ENCODE peak calls at places on chromosomes 13 and 19, in ten cellular contexts. F, H, Q, V, N, S, E, D, L and M are unnamed samples.

GRCh38 chr13:44237276-44237767 is 136.3 kb upstream of the SERP2 start:
- DNase-seq in L (peak; percentile 85), E (no peak), V (peak; percentile 98), H (peak; percentile 92), F (peak; percentile 95), D (peak; percentile 51), N (peak; percentile 24), Q (no peak), S (peak; percentile 91), M (no peak)

GRCh38 chr13:38979891-38980627 is 10.6 kb downstream of the STOML3 start:
- DNase-seq in S (no peak), D (peak; percentile 79), N (peak; percentile 45), V (no peak), F (no peak), Q (no peak), E (no peak), H (no peak), L (peak; percentile 19), M (no peak)

GRCh38 chr19:1907563-1908363 is 2.6 kb downstream of the ADAT3 start:
- DNase-seq in V (no peak), H (no peak), E (no peak), Q (no peak), F (no peak), S (no peak), D (peak; percentile 85), L (no peak), N (no peak), M (no peak)

GRCh38 chr13:98910501-98910951 is 67.3 kb downstream of the DOCK9 start:
- DNase-seq in S (peak; percentile 24), L (peak; percentile 34), F (no peak), E (peak; percentile 11), H (peak; percentile 71), Q (peak; percentile 22), D (no peak), N (no peak), V (peak; percentile 80), M (no peak)

GRCh38 chr13:70634893-70635292 is 526.6 kb upstream of the KLHL1 start:
- DNase-seq in F (no peak), L (no peak), E (no peak), S (no peak), N (no peak), D (no peak), H (no peak), Q (no peak), V (no peak), M (no peak)

GRCh38 chr13:98142427-98143156 is at the start of gene FARP1:
- DNase-seq in N (peak; percentile 95), H (peak; percentile 64), E (peak; percentile 1), L (peak; percentile 55), S (peak; percentile 66), V (no peak), D (peak; percentile 87), F (no peak), Q (peak; percentile 3), M (no peak)

GRCh38 chr19:50649433-50650391 is at the start of gene C19orf81:
- DNase-seq in N (peak; percentile 64), D (no peak), S (no peak), V (no peak), L (no peak), F (no peak), Q (no peak), H (no peak), E (no peak), M (no peak)

GRCh38 chr19:34171539-34171876 is 796 bp upstream of the LSM14A start:
- DNase-seq in D (no peak), Q (no peak), E (no peak), S (no peak), N (no peak), L (no peak), F (no peak), H (peak; percentile 83), V (peak; percentile 55), M (no peak)

GRCh38 chr19:38035515-38036495 is 128.8 kb downstream of the SIPA1L3 start:
- DNase-seq in L (no peak), E (no peak), H (peak; percentile 79), Q (no peak), F (no peak), N (no peak), S (no peak), V (peak; percentile 56), D (no peak), M (no peak)

GRCh38 chr13:27005556-27005955 is 166.1 kb downstream of the USP12 start:
- DNase-seq in S (no peak), H (peak; percentile 39), Q (no peak), N (no peak), L (no peak), V (no peak), F (no peak), D (no peak), E (no peak), M (no peak)

GRCh38 chr19:44694184-44694579 is 4.8 kb upstream of the CEACAM16 start:
- DNase-seq in Q (no peak), D (no peak), F (no peak), E (no peak), V (no peak), N (no peak), S (no peak), L (no peak), H (no peak), M (no peak)

GRCh38 chr19:44700547-44700946 is 1.6 kb downstream of the CEACAM16 start:
- DNase-seq in E (no peak), H (no peak), L (no peak), F (no peak), Q (no peak), S (no peak), D (no peak), V (no peak), N (no peak), M (no peak)

GRCh38 chr19:44697670-44698034 is 1.3 kb upstream of the CEACAM16 start:
- DNase-seq in N (no peak), S (no peak), V (no peak), H (no peak), E (no peak), L (no peak), Q (no peak), D (peak; percentile 41), F (no peak), M (no peak)

GRCh38 chr19:44698492-44699201 is at the start of gene CEACAM16:
- DNase-seq in F (no peak), Q (no peak), E (no peak), L (no peak), H (no peak), V (no peak), D (peak; percentile 64), N (no peak), S (no peak), M (no peak)

DNA sequence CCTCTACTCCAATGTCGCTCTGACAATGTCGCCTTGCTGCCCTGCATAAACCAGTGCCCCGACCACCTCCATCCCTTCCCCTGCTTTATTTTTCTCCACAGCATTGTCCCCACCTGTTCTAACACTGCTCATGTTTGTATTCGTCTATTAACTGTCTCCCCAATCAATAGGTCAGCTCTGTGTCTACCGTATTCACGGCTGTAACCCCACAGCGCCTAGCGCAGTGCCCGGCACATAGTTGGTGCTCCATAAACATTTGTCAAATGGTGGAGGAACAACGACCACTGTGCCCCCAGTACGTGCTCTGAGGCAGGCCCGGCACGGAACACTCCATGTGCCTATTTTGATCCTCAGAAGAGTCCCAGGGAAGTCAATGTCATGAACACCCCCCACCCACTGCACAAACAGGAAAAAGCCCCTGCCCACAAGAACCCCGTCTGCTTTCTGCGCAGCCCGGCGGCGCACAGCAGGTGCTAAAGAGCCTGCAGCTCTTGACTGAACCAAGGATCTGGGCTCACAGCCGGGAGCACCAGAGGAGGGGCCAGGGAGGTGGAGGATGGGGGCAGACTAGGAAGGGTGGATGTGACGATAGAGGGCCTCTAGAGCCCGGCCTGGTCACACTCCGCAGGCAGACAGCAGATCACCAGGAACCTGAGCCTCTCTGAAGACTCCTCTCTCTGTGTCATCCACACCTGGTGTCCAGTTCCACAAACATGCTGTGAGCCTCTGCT is 1.8 kb upstream of the CEACAM16 start:
- DNase-seq in N (no peak), Q (no peak), F (no peak), V (no peak), E (no peak), H (no peak), L (no peak), D (peak; percentile 88), S (no peak), M (no peak)
- H3K27ac ChIP-seq in N (no peak overlapping the region), Q (no peak overlapping the region), F (no peak overlapping the region), V (no peak overlapping the region), E (no peak overlapping the region), H (no peak overlapping the region), L (no peak overlapping the region), D (peak overlapping the region; percentile 90), S (no peak overlapping the region), M (no peak overlapping the region)

GRCh38 chr19:661427-662196 is 1.4 kb downstream of the RNF126 start:
- DNase-seq in L (no peak), E (peak; percentile 62), D (no peak), H (no peak), N (no peak), S (no peak), V (no peak), Q (peak; percentile 74), F (no peak), M (no peak)
- H3K27ac ChIP-seq in L (peak overlapping the region; percentile 84), E (peak overlapping the region; percentile 97), D (peak overlapping the region; percentile 27), H (peak overlapping the region; percentile 64), N (no peak overlapping the region), S (peak overlapping the region; percentile 88), V (peak overlapping the region; percentile 87), Q (peak overlapping the region; percentile 91), F (peak overlapping the region; percentile 92), M (no peak overlapping the region)

GRCh38 chr19:40803170-40803856 is 4.3 kb downstream of the EGLN2 start:
- DNase-seq in L (no peak), H (no peak), N (no peak), E (no peak), F (no peak), Q (no peak), D (no peak), S (no peak), V (no peak), M (no peak)
- H3K27ac ChIP-seq in L (peak overlapping the region; percentile 97), H (peak overlapping the region; percentile 62), N (peak overlapping the region; percentile 67), E (peak overlapping the region; percentile 86), F (peak overlapping the region; percentile 96), Q (peak overlapping the region; percentile 77), D (peak overlapping the region; percentile 61), S (peak overlapping the region; percentile 97), V (no peak overlapping the region), M (no peak overlapping the region)

GRCh38 chr13:77330009-77330471 is 3.1 kb upstream of the MYCBP2 start:
- DNase-seq in F (no peak), S (no peak), H (no peak), Q (no peak), N (no peak), D (no peak), E (no peak), V (no peak), L (no peak), M (no peak)

GRCh38 chr13:77328819-77329132 is 1.9 kb upstream of the MYCBP2 start:
- DNase-seq in E (no peak), D (no peak), F (no peak), V (no peak), S (no peak), L (no peak), Q (no peak), H (no peak), N (no peak), M (no peak)

GRCh38 chr13:77329133-77330008 is 2.5 kb upstream of the MYCBP2 start:
- DNase-seq in V (peak; percentile 92), L (peak; percentile 80), D (peak; percentile 87), E (peak; percentile 82), F (peak; percentile 90), Q (peak; percentile 92), H (peak; percentile 99), N (peak; percentile 78), S (peak; percentile 89), M (peak; percentile 58)

GRCh38 chr13:77333521-77334083 is 6.7 kb upstream of the MYCBP2 start:
- DNase-seq in V (no peak), Q (no peak), L (no peak), N (peak; percentile 42), H (no peak), E (no peak), S (no peak), D (no peak), F (no peak), M (no peak)

GRCh38 chr13:77331421-77331820 is 4.5 kb upstream of the MYCBP2 start:
- DNase-seq in F (no peak), D (no peak), H (no peak), V (no peak), Q (no peak), E (no peak), S (no peak), L (no peak), N (no peak), M (no peak)
- H3K27ac ChIP-seq in F (no peak overlapping the region), D (no peak overlapping the region), H (no peak overlapping the region), V (no peak overlapping the region), Q (no peak overlapping the region), E (no peak overlapping the region), S (no peak overlapping the region), L (no peak overlapping the region), N (no peak overlapping the region), M (no peak overlapping the region)